ENCODE peak calls at places on chromosome 16, in four cellular contexts. One of them, this sample, is unnamed.

GRCh38 chr16:71258371-71258770 is 27.8 kb upstream of the HYDIN start:
- DNase-seq in activated T-helper 1 cell treated with Interleukin-2 at 50 U/mL for 16 hours: no peak
- DNase-seq in cardiac fibroblast: no peak
- DNase-seq in activated CD4-positive, alpha-beta T cell treated with anti-CD3 and anti-CD28 coated beads, Interleukin-2, amount 50 U/mL, for 1 hour: no peak
- DNase-seq in this sample: no peak

GRCh38 chr16:75225092-75225491 is 6.3 kb downstream of the CTRB1 start:
- DNase-seq in activated T-helper 1 cell treated with Interleukin-2 at 50 U/mL for 16 hours: no peak
- DNase-seq in cardiac fibroblast: no peak
- DNase-seq in activated CD4-positive, alpha-beta T cell treated with anti-CD3 and anti-CD28 coated beads, Interleukin-2, amount 50 U/mL, for 1 hour: no peak
- DNase-seq in this sample: no peak

GRCh38 chr16:58461640-58462039 is 38.3 kb upstream of the NDRG4 start:
- DNase-seq in activated T-helper 1 cell treated with Interleukin-2 at 50 U/mL for 16 hours: no peak
- DNase-seq in cardiac fibroblast: no peak
- DNase-seq in activated CD4-positive, alpha-beta T cell treated with anti-CD3 and anti-CD28 coated beads, Interleukin-2, amount 50 U/mL, for 1 hour: no peak
- DNase-seq in this sample: no peak

GRCh38 chr16:22333457-22333994 is 36.3 kb downstream of the POLR3E start:
- DNase-seq in activated T-helper 1 cell treated with Interleukin-2 at 50 U/mL for 16 hours: no peak
- DNase-seq in cardiac fibroblast: no peak
- DNase-seq in activated CD4-positive, alpha-beta T cell treated with anti-CD3 and anti-CD28 coated beads, Interleukin-2, amount 50 U/mL, for 1 hour: no peak
- DNase-seq in this sample: no peak

GRCh38 chr16:4796982-4797804 is 2.0 kb downstream of the SMIM22 start:
- DNase-seq in activated T-helper 1 cell treated with Interleukin-2 at 50 U/mL for 16 hours: no peak
- DNase-seq in cardiac fibroblast: no peak
- DNase-seq in activated CD4-positive, alpha-beta T cell treated with anti-CD3 and anti-CD28 coated beads, Interleukin-2, amount 50 U/mL, for 1 hour: no peak
- DNase-seq in this sample: no peak

GRCh38 chr16:11461595-11461990 is 116.3 kb downstream of the RMI2 start:
- DNase-seq in activated T-helper 1 cell treated with Interleukin-2 at 50 U/mL for 16 hours: no peak
- DNase-seq in cardiac fibroblast: no peak
- DNase-seq in activated CD4-positive, alpha-beta T cell treated with anti-CD3 and anti-CD28 coated beads, Interleukin-2, amount 50 U/mL, for 1 hour: no peak
- DNase-seq in this sample: no peak

GRCh38 chr16:30509081-30509480 is 17.3 kb downstream of the ZNF768 start:
- DNase-seq in activated T-helper 1 cell treated with Interleukin-2 at 50 U/mL for 16 hours: no peak
- DNase-seq in cardiac fibroblast: no peak
- DNase-seq in activated CD4-positive, alpha-beta T cell treated with anti-CD3 and anti-CD28 coated beads, Interleukin-2, amount 50 U/mL, for 1 hour: no peak
- DNase-seq in this sample: no peak

GRCh38 chr16:19114359-19115147 is 789 bp downstream of the ITPRIPL2 start:
- DNase-seq in activated T-helper 1 cell treated with Interleukin-2 at 50 U/mL for 16 hours: no peak
- DNase-seq in cardiac fibroblast: peak; percentile 70
- DNase-seq in activated CD4-positive, alpha-beta T cell treated with anti-CD3 and anti-CD28 coated beads, Interleukin-2, amount 50 U/mL, for 1 hour: no peak
- DNase-seq in this sample: peak; percentile 88

GRCh38 chr16:29025218-29025617 is 40.4 kb downstream of the LAT start:
- DNase-seq in activated T-helper 1 cell treated with Interleukin-2 at 50 U/mL for 16 hours: no peak
- DNase-seq in cardiac fibroblast: no peak
- DNase-seq in activated CD4-positive, alpha-beta T cell treated with anti-CD3 and anti-CD28 coated beads, Interleukin-2, amount 50 U/mL, for 1 hour: no peak
- DNase-seq in this sample: no peak

GRCh38 chr16:50300942-50301625 is 34.7 kb downstream of the ADCY7 start:
- DNase-seq in activated T-helper 1 cell treated with Interleukin-2 at 50 U/mL for 16 hours: no peak
- DNase-seq in cardiac fibroblast: no peak
- DNase-seq in activated CD4-positive, alpha-beta T cell treated with anti-CD3 and anti-CD28 coated beads, Interleukin-2, amount 50 U/mL, for 1 hour: no peak
- DNase-seq in this sample: no peak

GRCh38 chr16:80433617-80434016 is 107.2 kb upstream of the DYNLRB2 start:
- DNase-seq in activated T-helper 1 cell treated with Interleukin-2 at 50 U/mL for 16 hours: no peak
- DNase-seq in cardiac fibroblast: no peak
- DNase-seq in activated CD4-positive, alpha-beta T cell treated with anti-CD3 and anti-CD28 coated beads, Interleukin-2, amount 50 U/mL, for 1 hour: no peak
- DNase-seq in this sample: no peak

GRCh38 chr16:57446530-57447141 is 549 bp downstream of the CIAPIN1 start:
- DNase-seq in activated T-helper 1 cell treated with Interleukin-2 at 50 U/mL for 16 hours: peak; percentile 1
- DNase-seq in cardiac fibroblast: peak; percentile 41
- DNase-seq in activated CD4-positive, alpha-beta T cell treated with anti-CD3 and anti-CD28 coated beads, Interleukin-2, amount 50 U/mL, for 1 hour: no peak
- DNase-seq in this sample: peak; percentile 65

GRCh38 chr16:84785843-84786538 is 33.8 kb upstream of the CRISPLD2 start:
- DNase-seq in activated T-helper 1 cell treated with Interleukin-2 at 50 U/mL for 16 hours: no peak
- DNase-seq in cardiac fibroblast: peak; percentile 85
- DNase-seq in activated CD4-positive, alpha-beta T cell treated with anti-CD3 and anti-CD28 coated beads, Interleukin-2, amount 50 U/mL, for 1 hour: no peak
- DNase-seq in this sample: peak; percentile 69

GRCh38 chr16:84091460-84091859 is 25.3 kb downstream of the MBTPS1 start:
- DNase-seq in activated T-helper 1 cell treated with Interleukin-2 at 50 U/mL for 16 hours: no peak
- DNase-seq in cardiac fibroblast: no peak
- DNase-seq in activated CD4-positive, alpha-beta T cell treated with anti-CD3 and anti-CD28 coated beads, Interleukin-2, amount 50 U/mL, for 1 hour: no peak
- DNase-seq in this sample: peak; percentile 33

GRCh38 chr16:12259258-12259657 is 282.7 kb downstream of the SNX29 start:
- DNase-seq in activated T-helper 1 cell treated with Interleukin-2 at 50 U/mL for 16 hours: no peak
- DNase-seq in cardiac fibroblast: no peak
- DNase-seq in activated CD4-positive, alpha-beta T cell treated with anti-CD3 and anti-CD28 coated beads, Interleukin-2, amount 50 U/mL, for 1 hour: no peak
- DNase-seq in this sample: no peak

GRCh38 chr16:2209258-2210008 is 1.2 kb downstream of the BRICD5 start:
- DNase-seq in activated T-helper 1 cell treated with Interleukin-2 at 50 U/mL for 16 hours: no peak
- DNase-seq in cardiac fibroblast: no peak
- DNase-seq in activated CD4-positive, alpha-beta T cell treated with anti-CD3 and anti-CD28 coated beads, Interleukin-2, amount 50 U/mL, for 1 hour: no peak
- DNase-seq in this sample: peak; percentile 56

GRCh38 chr16:75058815-75059214 is 57.8 kb downstream of the LDHD start:
- DNase-seq in activated T-helper 1 cell treated with Interleukin-2 at 50 U/mL for 16 hours: no peak
- DNase-seq in cardiac fibroblast: no peak
- DNase-seq in activated CD4-positive, alpha-beta T cell treated with anti-CD3 and anti-CD28 coated beads, Interleukin-2, amount 50 U/mL, for 1 hour: no peak
- DNase-seq in this sample: no peak

GRCh38 chr16:81076566-81077076 is 417 bp downstream of the C16orf46 start:
- DNase-seq in activated T-helper 1 cell treated with Interleukin-2 at 50 U/mL for 16 hours: peak; percentile 79
- DNase-seq in cardiac fibroblast: peak; percentile 82
- DNase-seq in activated CD4-positive, alpha-beta T cell treated with anti-CD3 and anti-CD28 coated beads, Interleukin-2, amount 50 U/mL, for 1 hour: peak; percentile 94
- DNase-seq in this sample: peak; percentile 93

GRCh38 chr16:88558457-88559442 is 11.5 kb upstream of the ZC3H18 start:
- DNase-seq in activated T-helper 1 cell treated with Interleukin-2 at 50 U/mL for 16 hours: no peak
- DNase-seq in cardiac fibroblast: peak; percentile 86
- DNase-seq in activated CD4-positive, alpha-beta T cell treated with anti-CD3 and anti-CD28 coated beads, Interleukin-2, amount 50 U/mL, for 1 hour: no peak
- DNase-seq in this sample: peak; percentile 86

GRCh38 chr16:89178453-89179147 is 7.1 kb downstream of the CDH15 start:
- DNase-seq in activated T-helper 1 cell treated with Interleukin-2 at 50 U/mL for 16 hours: no peak
- DNase-seq in cardiac fibroblast: no peak
- DNase-seq in activated CD4-positive, alpha-beta T cell treated with anti-CD3 and anti-CD28 coated beads, Interleukin-2, amount 50 U/mL, for 1 hour: no peak
- DNase-seq in this sample: no peak

GRCh38 chr16:82700541-82701240 is 73.9 kb downstream of the CDH13 start:
- DNase-seq in activated T-helper 1 cell treated with Interleukin-2 at 50 U/mL for 16 hours: no peak
- DNase-seq in cardiac fibroblast: peak; percentile 86
- DNase-seq in activated CD4-positive, alpha-beta T cell treated with anti-CD3 and anti-CD28 coated beads, Interleukin-2, amount 50 U/mL, for 1 hour: no peak
- DNase-seq in this sample: no peak

GRCh38 chr16:11139624-11140375 is 116.2 kb downstream of the SOCS1 start:
- DNase-seq in activated T-helper 1 cell treated with Interleukin-2 at 50 U/mL for 16 hours: no peak
- DNase-seq in cardiac fibroblast: no peak
- DNase-seq in activated CD4-positive, alpha-beta T cell treated with anti-CD3 and anti-CD28 coated beads, Interleukin-2, amount 50 U/mL, for 1 hour: peak; percentile 13
- DNase-seq in this sample: no peak

GRCh38 chr16:19463468-19464315 is 46.0 kb downstream of the TMC5 start:
- DNase-seq in activated T-helper 1 cell treated with Interleukin-2 at 50 U/mL for 16 hours: no peak
- DNase-seq in cardiac fibroblast: no peak
- DNase-seq in activated CD4-positive, alpha-beta T cell treated with anti-CD3 and anti-CD28 coated beads, Interleukin-2, amount 50 U/mL, for 1 hour: no peak
- DNase-seq in this sample: no peak

GRCh38 chr16:67105881-67106280 is 3.9 kb upstream of the PHAF1 start:
- DNase-seq in activated T-helper 1 cell treated with Interleukin-2 at 50 U/mL for 16 hours: no peak
- DNase-seq in cardiac fibroblast: no peak
- DNase-seq in activated CD4-positive, alpha-beta T cell treated with anti-CD3 and anti-CD28 coated beads, Interleukin-2, amount 50 U/mL, for 1 hour: no peak
- DNase-seq in this sample: no peak

GRCh38 chr16:75301804-75302203 is 50.4 kb upstream of the BCAR1 start:
- DNase-seq in activated T-helper 1 cell treated with Interleukin-2 at 50 U/mL for 16 hours: no peak
- DNase-seq in cardiac fibroblast: no peak
- DNase-seq in activated CD4-positive, alpha-beta T cell treated with anti-CD3 and anti-CD28 coated beads, Interleukin-2, amount 50 U/mL, for 1 hour: no peak
- DNase-seq in this sample: no peak

GRCh38 chr16:88938933-88939813 is 37.8 kb downstream of the CBFA2T3 start:
- DNase-seq in activated T-helper 1 cell treated with Interleukin-2 at 50 U/mL for 16 hours: no peak
- DNase-seq in cardiac fibroblast: no peak
- DNase-seq in activated CD4-positive, alpha-beta T cell treated with anti-CD3 and anti-CD28 coated beads, Interleukin-2, amount 50 U/mL, for 1 hour: no peak
- DNase-seq in this sample: peak; percentile 59

GRCh38 chr16:79437764-79438728 is 162.5 kb downstream of the MAF start:
- DNase-seq in activated T-helper 1 cell treated with Interleukin-2 at 50 U/mL for 16 hours: no peak
- DNase-seq in cardiac fibroblast: peak; percentile 1
- DNase-seq in activated CD4-positive, alpha-beta T cell treated with anti-CD3 and anti-CD28 coated beads, Interleukin-2, amount 50 U/mL, for 1 hour: no peak
- DNase-seq in this sample: peak; percentile 70

GRCh38 chr16:58487566-58488351 is 12.2 kb upstream of the NDRG4 start:
- DNase-seq in activated T-helper 1 cell treated with Interleukin-2 at 50 U/mL for 16 hours: peak; percentile 49
- DNase-seq in cardiac fibroblast: peak; percentile 80
- DNase-seq in activated CD4-positive, alpha-beta T cell treated with anti-CD3 and anti-CD28 coated beads, Interleukin-2, amount 50 U/mL, for 1 hour: peak; percentile 67
- DNase-seq in this sample: peak; percentile 94

GRCh38 chr16:84062734-84063640 is 20.4 kb upstream of the SLC38A8 start:
- DNase-seq in activated T-helper 1 cell treated with Interleukin-2 at 50 U/mL for 16 hours: peak; percentile 24
- DNase-seq in cardiac fibroblast: peak; percentile 85
- DNase-seq in activated CD4-positive, alpha-beta T cell treated with anti-CD3 and anti-CD28 coated beads, Interleukin-2, amount 50 U/mL, for 1 hour: peak; percentile 65
- DNase-seq in this sample: peak; percentile 92

GRCh38 chr16:73179671-73180370 is 131.9 kb upstream of the ZFHX3 start:
- DNase-seq in activated T-helper 1 cell treated with Interleukin-2 at 50 U/mL for 16 hours: no peak
- DNase-seq in cardiac fibroblast: no peak
- DNase-seq in activated CD4-positive, alpha-beta T cell treated with anti-CD3 and anti-CD28 coated beads, Interleukin-2, amount 50 U/mL, for 1 hour: no peak
- DNase-seq in this sample: peak; percentile 78